ENCODE peak calls at places on chromosomes 7 and 10, in four cellular contexts. One of them, this sample, is unnamed. For H3K4me1, the result is how much of the 10 kb centered on the place peaks cover.

GRCh38 chr7:16465469-16466086 is at the start of gene SOSTDC1:
- DNase-seq in CD8-positive, alpha-beta memory T cell: no peak
- DNase-seq in GM23248: peak
- DNase-seq in adipocyte: peak
- DNase-seq in this sample: no peak

GRCh38 chr10:15367296-15367830 is 3.7 kb downstream of the FAM171A1 start:
- DNase-seq in CD8-positive, alpha-beta memory T cell: no peak
- DNase-seq in GM23248: no peak
- DNase-seq in adipocyte: no peak
- DNase-seq in this sample: no peak

GRCh38 chr10:306654-307185 is 171.5 kb downstream of the ZMYND11 start:
- DNase-seq in CD8-positive, alpha-beta memory T cell: no peak
- DNase-seq in GM23248: no peak
- DNase-seq in adipocyte: no peak
- DNase-seq in this sample: no peak

GRCh38 chr10:95544783-95545500 is 16.2 kb downstream of the SORBS1 start:
- DNase-seq in CD8-positive, alpha-beta memory T cell: no peak
- DNase-seq in GM23248: no peak
- DNase-seq in adipocyte: no peak
- DNase-seq in this sample: no peak

GRCh38 chr10:78229950-78230675 is 196.4 kb downstream of the RPS24 start:
- DNase-seq in CD8-positive, alpha-beta memory T cell: no peak
- DNase-seq in GM23248: no peak
- DNase-seq in adipocyte: no peak
- DNase-seq in this sample: no peak

GRCh38 chr7:107981466-107981865 is 21.5 kb downstream of the LAMB1 start:
- DNase-seq in CD8-positive, alpha-beta memory T cell: no peak
- DNase-seq in GM23248: no peak
- DNase-seq in adipocyte: no peak
- DNase-seq in this sample: no peak

GRCh38 chr10:133133471-133134231 is 26.4 kb upstream of the KNDC1 start:
- DNase-seq in CD8-positive, alpha-beta memory T cell: no peak
- DNase-seq in GM23248: no peak
- DNase-seq in adipocyte: no peak
- DNase-seq in this sample: no peak

GRCh38 chr10:94018107-94018506 is 24.4 kb downstream of the PLCE1 start:
- DNase-seq in CD8-positive, alpha-beta memory T cell: no peak
- DNase-seq in GM23248: no peak
- DNase-seq in adipocyte: no peak
- DNase-seq in this sample: no peak

GRCh38 chr10:50394832-50395231 is 143.5 kb upstream of the ASAH2 start:
- DNase-seq in CD8-positive, alpha-beta memory T cell: no peak
- DNase-seq in GM23248: peak
- DNase-seq in adipocyte: no peak
- DNase-seq in this sample: no peak

GRCh38 chr10:126302831-126303230 is 85.4 kb downstream of the ADAM12 start:
- DNase-seq in CD8-positive, alpha-beta memory T cell: no peak
- DNase-seq in GM23248: peak
- DNase-seq in adipocyte: peak
- DNase-seq in this sample: no peak

GRCh38 chr10:102613286-102613685 is 31.0 kb upstream of the TRIM8 start:
- DNase-seq in CD8-positive, alpha-beta memory T cell: no peak
- DNase-seq in GM23248: no peak
- DNase-seq in adipocyte: no peak
- DNase-seq in this sample: no peak

GRCh38 chr10:102613761-102614160 is 30.5 kb upstream of the TRIM8 start:
- DNase-seq in CD8-positive, alpha-beta memory T cell: no peak
- DNase-seq in GM23248: peak
- DNase-seq in adipocyte: no peak
- DNase-seq in this sample: no peak

GRCh38 chr10:102612964-102613275 is 31.4 kb upstream of the TRIM8 start:
- DNase-seq in CD8-positive, alpha-beta memory T cell: no peak
- DNase-seq in GM23248: no peak
- DNase-seq in adipocyte: no peak
- DNase-seq in this sample: peak

GRCh38 chr10:102610499-102610898 is 33.8 kb upstream of the TRIM8 start:
- DNase-seq in CD8-positive, alpha-beta memory T cell: no peak
- DNase-seq in GM23248: peak
- DNase-seq in adipocyte: no peak
- DNase-seq in this sample: peak

GRCh38 chr10:102611514-102612095 is 32.7 kb upstream of the TRIM8 start:
- DNase-seq in CD8-positive, alpha-beta memory T cell: no peak
- DNase-seq in GM23248: peak
- DNase-seq in adipocyte: no peak
- DNase-seq in this sample: no peak
- H3K4me1 ChIP-seq in CD8-positive, alpha-beta memory T cell: under half
- H3K4me1 ChIP-seq in GM23248: under half
- H3K4me1 ChIP-seq in adipocyte: half or more
- H3K4me1 ChIP-seq in this sample: under half

GRCh38 chr7:12415072-12415471 is 11.4 kb upstream of the VWDE start:
- DNase-seq in CD8-positive, alpha-beta memory T cell: no peak
- DNase-seq in GM23248: no peak
- DNase-seq in adipocyte: no peak
- DNase-seq in this sample: no peak

GRCh38 chr7:12410523-12410922 is 6.9 kb upstream of the VWDE start:
- DNase-seq in CD8-positive, alpha-beta memory T cell: no peak
- DNase-seq in GM23248: no peak
- DNase-seq in adipocyte: no peak
- DNase-seq in this sample: no peak

GRCh38 chr7:12403287-12404181 is at the start of gene VWDE:
- DNase-seq in CD8-positive, alpha-beta memory T cell: peak
- DNase-seq in GM23248: peak
- DNase-seq in adipocyte: peak
- DNase-seq in this sample: peak

GRCh38 chr7:12412407-12412806 is 8.7 kb upstream of the VWDE start:
- DNase-seq in CD8-positive, alpha-beta memory T cell: no peak
- DNase-seq in GM23248: no peak
- DNase-seq in adipocyte: no peak
- DNase-seq in this sample: no peak

DNA sequence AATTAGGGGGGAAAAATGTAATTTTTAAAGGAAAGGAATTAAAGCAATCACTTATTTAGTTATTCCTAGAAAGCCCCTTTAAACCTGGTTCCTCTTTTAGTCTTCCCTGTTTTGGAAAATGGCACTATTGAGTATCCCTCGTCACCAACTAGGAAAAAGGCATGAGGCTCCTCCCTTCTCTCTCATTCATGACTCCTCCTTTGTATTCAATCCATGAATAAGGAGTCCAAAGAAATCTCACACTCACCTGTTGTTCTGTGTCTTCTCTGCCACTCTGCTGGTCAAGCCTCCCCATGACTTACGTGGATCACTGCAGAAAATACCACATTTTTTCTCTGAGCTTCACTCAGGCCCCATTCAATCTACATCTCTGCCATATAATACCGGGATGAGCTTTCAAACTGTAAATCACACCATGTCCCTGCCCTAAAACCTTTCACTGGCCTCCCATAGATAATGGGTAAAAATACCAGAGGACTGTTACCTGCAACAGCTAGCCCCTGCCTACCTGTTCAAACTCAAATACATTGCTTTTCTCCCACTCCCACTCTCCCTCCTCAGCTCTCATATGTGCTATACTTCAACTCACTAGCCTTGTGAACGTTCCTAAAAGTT is 5.5 kb upstream of the VWDE start:
- DNase-seq in CD8-positive, alpha-beta memory T cell: no peak
- DNase-seq in GM23248: no peak
- DNase-seq in adipocyte: no peak
- DNase-seq in this sample: no peak
- H3K4me1 ChIP-seq in CD8-positive, alpha-beta memory T cell: under half
- H3K4me1 ChIP-seq in GM23248: under half
- H3K4me1 ChIP-seq in adipocyte: under half
- H3K4me1 ChIP-seq in this sample: under half

GRCh38 chr7:26135551-26135950 is 16.4 kb upstream of the NFE2L3 start:
- DNase-seq in CD8-positive, alpha-beta memory T cell: no peak
- DNase-seq in GM23248: no peak
- DNase-seq in adipocyte: no peak
- DNase-seq in this sample: no peak
- H3K4me1 ChIP-seq in CD8-positive, alpha-beta memory T cell: under half
- H3K4me1 ChIP-seq in GM23248: under half
- H3K4me1 ChIP-seq in adipocyte: under half
- H3K4me1 ChIP-seq in this sample: under half

GRCh38 chr10:70324341-70324861 is 40.6 kb upstream of the NPFFR1 start:
- DNase-seq in CD8-positive, alpha-beta memory T cell: no peak
- DNase-seq in GM23248: no peak
- DNase-seq in adipocyte: no peak
- DNase-seq in this sample: no peak

GRCh38 chr10:70323697-70324340 is 40.0 kb upstream of the NPFFR1 start:
- DNase-seq in CD8-positive, alpha-beta memory T cell: no peak
- DNase-seq in GM23248: no peak
- DNase-seq in adipocyte: no peak
- DNase-seq in this sample: no peak

GRCh38 chr10:70328018-70328417 is 44.2 kb upstream of the NPFFR1 start:
- DNase-seq in CD8-positive, alpha-beta memory T cell: no peak
- DNase-seq in GM23248: no peak
- DNase-seq in adipocyte: no peak
- DNase-seq in this sample: no peak

GRCh38 chr10:70323143-70323696 is 39.4 kb upstream of the NPFFR1 start:
- DNase-seq in CD8-positive, alpha-beta memory T cell: no peak
- DNase-seq in GM23248: no peak
- DNase-seq in adipocyte: no peak
- DNase-seq in this sample: no peak

GRCh38 chr10:70324951-70325781 is 41.4 kb upstream of the NPFFR1 start:
- DNase-seq in CD8-positive, alpha-beta memory T cell: no peak
- DNase-seq in GM23248: no peak
- DNase-seq in adipocyte: no peak
- DNase-seq in this sample: no peak
- H3K4me1 ChIP-seq in CD8-positive, alpha-beta memory T cell: under half
- H3K4me1 ChIP-seq in GM23248: under half
- H3K4me1 ChIP-seq in adipocyte: under half
- H3K4me1 ChIP-seq in this sample: under half

This sample was measured in CD4-positive, alpha-beta memory T cell.